ENCODE peak calls at places on chromosomes 5 and 9, in five cellular contexts. One of them, this sample, is unnamed.

GRCh38 chr9:114279693-114280092 is 43.2 kb upstream of the ORM1 start:
- DNase-seq in foreskin fibroblast: no peak
- DNase-seq in activated T-helper 1 cell treated with anti-CD3 and anti-CD28 coated beads, Interleukin-12 subunit alpha, Interleukin-12 subunit beta, Interleukin-2, Interleukin-4 antibody, amounts not matched to agents 30 ng/mL and 10 ng/mL and 1 ng/mL, durations not matched to agents 14 hours and 24 hours and 36 hours: no peak
- DNase-seq in NCI-H1105 treated with DMSO at 0.1 percent for 48 hours: no peak
- DNase-seq in DMS153: no peak
- DNase-seq in this sample: no peak

GRCh38 chr9:125160750-125161149 is 17.4 kb upstream of the SCAI start:
- DNase-seq in activated T-helper 1 cell treated with anti-CD3 and anti-CD28 coated beads, Interleukin-12 subunit alpha, Interleukin-12 subunit beta, Interleukin-2, Interleukin-4 antibody, amounts not matched to agents 30 ng/mL and 10 ng/mL and 1 ng/mL, durations not matched to agents 14 hours and 24 hours and 36 hours: no peak
- DNase-seq in DMS153: no peak
- DNase-seq in foreskin fibroblast: no peak
- DNase-seq in NCI-H1105 treated with DMSO at 0.1 percent for 48 hours: no peak
- DNase-seq in this sample: no peak

GRCh38 chr9:75001719-75002421 is 26.2 kb downstream of the CARNMT1 start:
- DNase-seq in NCI-H1105 treated with DMSO at 0.1 percent for 48 hours: peak; percentile 71
- DNase-seq in DMS153: peak; percentile 49
- DNase-seq in foreskin fibroblast: peak; percentile 68
- DNase-seq in activated T-helper 1 cell treated with anti-CD3 and anti-CD28 coated beads, Interleukin-12 subunit alpha, Interleukin-12 subunit beta, Interleukin-2, Interleukin-4 antibody, amounts not matched to agents 30 ng/mL and 10 ng/mL and 1 ng/mL, durations not matched to agents 14 hours and 24 hours and 36 hours: no peak
- DNase-seq in this sample: peak; percentile 65

GRCh38 chr5:82467006-82467561 is 188.9 kb upstream of the RPS23 start:
- DNase-seq in activated T-helper 1 cell treated with anti-CD3 and anti-CD28 coated beads, Interleukin-12 subunit alpha, Interleukin-12 subunit beta, Interleukin-2, Interleukin-4 antibody, amounts not matched to agents 30 ng/mL and 10 ng/mL and 1 ng/mL, durations not matched to agents 14 hours and 24 hours and 36 hours: no peak
- DNase-seq in foreskin fibroblast: peak; percentile 46
- DNase-seq in DMS153: no peak
- DNase-seq in NCI-H1105 treated with DMSO at 0.1 percent for 48 hours: no peak
- DNase-seq in this sample: no peak

GRCh38 chr9:81373294-81373693 is 316.1 kb downstream of the TLE1 start:
- DNase-seq in activated T-helper 1 cell treated with anti-CD3 and anti-CD28 coated beads, Interleukin-12 subunit alpha, Interleukin-12 subunit beta, Interleukin-2, Interleukin-4 antibody, amounts not matched to agents 30 ng/mL and 10 ng/mL and 1 ng/mL, durations not matched to agents 14 hours and 24 hours and 36 hours: no peak
- DNase-seq in DMS153: no peak
- DNase-seq in foreskin fibroblast: no peak
- DNase-seq in NCI-H1105 treated with DMSO at 0.1 percent for 48 hours: no peak
- DNase-seq in this sample: no peak

GRCh38 chr5:142151436-142152382 is 43.1 kb downstream of the NDFIP1 start:
- DNase-seq in activated T-helper 1 cell treated with anti-CD3 and anti-CD28 coated beads, Interleukin-12 subunit alpha, Interleukin-12 subunit beta, Interleukin-2, Interleukin-4 antibody, amounts not matched to agents 30 ng/mL and 10 ng/mL and 1 ng/mL, durations not matched to agents 14 hours and 24 hours and 36 hours: peak; percentile 29
- DNase-seq in DMS153: peak; percentile 15
- DNase-seq in NCI-H1105 treated with DMSO at 0.1 percent for 48 hours: peak; percentile 50
- DNase-seq in foreskin fibroblast: peak; percentile 63
- DNase-seq in this sample: peak; percentile 39

GRCh38 chr5:33733225-33733624 is 158.6 kb downstream of the ADAMTS12 start:
- DNase-seq in DMS153: no peak
- DNase-seq in NCI-H1105 treated with DMSO at 0.1 percent for 48 hours: no peak
- DNase-seq in activated T-helper 1 cell treated with anti-CD3 and anti-CD28 coated beads, Interleukin-12 subunit alpha, Interleukin-12 subunit beta, Interleukin-2, Interleukin-4 antibody, amounts not matched to agents 30 ng/mL and 10 ng/mL and 1 ng/mL, durations not matched to agents 14 hours and 24 hours and 36 hours: no peak
- DNase-seq in foreskin fibroblast: no peak
- DNase-seq in this sample: no peak

GRCh38 chr5:14424011-14424685 is 157.4 kb upstream of the OTULINL start:
- DNase-seq in NCI-H1105 treated with DMSO at 0.1 percent for 48 hours: no peak
- DNase-seq in foreskin fibroblast: no peak
- DNase-seq in DMS153: no peak
- DNase-seq in activated T-helper 1 cell treated with anti-CD3 and anti-CD28 coated beads, Interleukin-12 subunit alpha, Interleukin-12 subunit beta, Interleukin-2, Interleukin-4 antibody, amounts not matched to agents 30 ng/mL and 10 ng/mL and 1 ng/mL, durations not matched to agents 14 hours and 24 hours and 36 hours: no peak
- DNase-seq in this sample: no peak

GRCh38 chr5:134763221-134763620 is 4.6 kb downstream of the DDX46 start:
- DNase-seq in foreskin fibroblast: no peak
- DNase-seq in NCI-H1105 treated with DMSO at 0.1 percent for 48 hours: no peak
- DNase-seq in activated T-helper 1 cell treated with anti-CD3 and anti-CD28 coated beads, Interleukin-12 subunit alpha, Interleukin-12 subunit beta, Interleukin-2, Interleukin-4 antibody, amounts not matched to agents 30 ng/mL and 10 ng/mL and 1 ng/mL, durations not matched to agents 14 hours and 24 hours and 36 hours: no peak
- DNase-seq in DMS153: no peak
- DNase-seq in this sample: no peak

GRCh38 chr5:127011151-127011550 is 19.2 kb downstream of the MARCHF3 start:
- DNase-seq in foreskin fibroblast: peak; percentile 76
- DNase-seq in NCI-H1105 treated with DMSO at 0.1 percent for 48 hours: no peak
- DNase-seq in activated T-helper 1 cell treated with anti-CD3 and anti-CD28 coated beads, Interleukin-12 subunit alpha, Interleukin-12 subunit beta, Interleukin-2, Interleukin-4 antibody, amounts not matched to agents 30 ng/mL and 10 ng/mL and 1 ng/mL, durations not matched to agents 14 hours and 24 hours and 36 hours: no peak
- DNase-seq in DMS153: no peak
- DNase-seq in this sample: no peak

This sample was measured in NCI-H146.